ENCODE peak calls at places on chromosome 17, in ten cellular contexts. One of them, this sample, is unnamed.

GRCh38 chr17:38676706-38677504 is 2.1 kb upstream of the EPOP start:
- DNase-seq in GM23248: peak
- DNase-seq in HCT116: peak
- DNase-seq in adipocyte: peak
- DNase-seq in H1: peak
- DNase-seq in IMR-90: peak
- DNase-seq in kidney: peak
- DNase-seq in mesenchymal stem cell: peak
- DNase-seq in PC-3: peak
- DNase-seq in fibroblast of lung: peak
- DNase-seq in this sample: peak

GRCh38 chr17:50272711-50273653 is 1.3 kb upstream of the TMEM92 start:
- DNase-seq in adipocyte: peak
- DNase-seq in IMR-90: peak
- DNase-seq in HCT116: no peak
- DNase-seq in PC-3: peak
- DNase-seq in mesenchymal stem cell: peak
- DNase-seq in fibroblast of lung: peak
- DNase-seq in GM23248: peak
- DNase-seq in kidney: peak
- DNase-seq in H1: peak
- DNase-seq in this sample: peak

GRCh38 chr17:63785556-63785955 is 11.6 kb downstream of the DDX42 start:
- DNase-seq in PC-3: peak
- DNase-seq in HCT116: no peak
- DNase-seq in adipocyte: peak
- DNase-seq in IMR-90: peak
- DNase-seq in kidney: no peak
- DNase-seq in fibroblast of lung: peak
- DNase-seq in mesenchymal stem cell: peak
- DNase-seq in GM23248: peak
- DNase-seq in H1: no peak
- DNase-seq in this sample: no peak

GRCh38 chr17:74797824-74798223 is 21.7 kb upstream of the NAT9 start:
- DNase-seq in kidney: no peak
- DNase-seq in GM23248: no peak
- DNase-seq in H1: no peak
- DNase-seq in HCT116: no peak
- DNase-seq in fibroblast of lung: no peak
- DNase-seq in mesenchymal stem cell: peak
- DNase-seq in PC-3: no peak
- DNase-seq in adipocyte: peak
- DNase-seq in IMR-90: no peak
- DNase-seq in this sample: no peak

GRCh38 chr17:82950525-82951102 is 110.8 kb upstream of the ZNF750 start:
- DNase-seq in H1: no peak
- DNase-seq in adipocyte: no peak
- DNase-seq in HCT116: no peak
- DNase-seq in fibroblast of lung: no peak
- DNase-seq in kidney: peak
- DNase-seq in GM23248: no peak
- DNase-seq in PC-3: no peak
- DNase-seq in mesenchymal stem cell: no peak
- DNase-seq in IMR-90: no peak
- DNase-seq in this sample: no peak

GRCh38 chr17:72597354-72598087 is 476.7 kb downstream of the SOX9 start:
- DNase-seq in fibroblast of lung: no peak
- DNase-seq in PC-3: no peak
- DNase-seq in GM23248: no peak
- DNase-seq in mesenchymal stem cell: no peak
- DNase-seq in adipocyte: no peak
- DNase-seq in kidney: no peak
- DNase-seq in HCT116: no peak
- DNase-seq in IMR-90: no peak
- DNase-seq in H1: no peak
- DNase-seq in this sample: no peak

GRCh38 chr17:50290074-50290702 is 15.9 kb downstream of the TMEM92 start:
- DNase-seq in adipocyte: peak
- DNase-seq in fibroblast of lung: peak
- DNase-seq in mesenchymal stem cell: peak
- DNase-seq in H1: no peak
- DNase-seq in kidney: peak
- DNase-seq in HCT116: peak
- DNase-seq in IMR-90: peak
- DNase-seq in PC-3: peak
- DNase-seq in GM23248: peak
- DNase-seq in this sample: peak

GRCh38 chr17:33080091-33080490 is 88.4 kb downstream of the SPACA3 start:
- DNase-seq in mesenchymal stem cell: no peak
- DNase-seq in GM23248: no peak
- DNase-seq in IMR-90: no peak
- DNase-seq in kidney: no peak
- DNase-seq in fibroblast of lung: no peak
- DNase-seq in H1: no peak
- DNase-seq in adipocyte: no peak
- DNase-seq in PC-3: no peak
- DNase-seq in HCT116: no peak
- DNase-seq in this sample: peak

GRCh38 chr17:50533720-50534148 is 1.2 kb downstream of the EPN3 start:
- DNase-seq in kidney: peak
- DNase-seq in IMR-90: peak
- DNase-seq in PC-3: peak
- DNase-seq in GM23248: peak
- DNase-seq in HCT116: no peak
- DNase-seq in fibroblast of lung: peak
- DNase-seq in H1: peak
- DNase-seq in mesenchymal stem cell: no peak
- DNase-seq in adipocyte: peak
- DNase-seq in this sample: peak

GRCh38 chr17:2912754-2913153 is 116.5 kb downstream of the RAP1GAP2 start:
- DNase-seq in PC-3: no peak
- DNase-seq in GM23248: no peak
- DNase-seq in H1: no peak
- DNase-seq in kidney: no peak
- DNase-seq in adipocyte: no peak
- DNase-seq in IMR-90: no peak
- DNase-seq in fibroblast of lung: no peak
- DNase-seq in HCT116: no peak
- DNase-seq in mesenchymal stem cell: no peak
- DNase-seq in this sample: no peak

GRCh38 chr17:42679492-42680330 is 1.9 kb downstream of the CCR10 start:
- DNase-seq in GM23248: peak
- DNase-seq in HCT116: no peak
- DNase-seq in IMR-90: peak
- DNase-seq in mesenchymal stem cell: peak
- DNase-seq in PC-3: peak
- DNase-seq in H1: peak
- DNase-seq in fibroblast of lung: peak
- DNase-seq in kidney: peak
- DNase-seq in adipocyte: peak
- DNase-seq in this sample: peak

GRCh38 chr17:72175263-72175662 is 54.4 kb downstream of the SOX9 start:
- DNase-seq in GM23248: no peak
- DNase-seq in H1: no peak
- DNase-seq in adipocyte: no peak
- DNase-seq in HCT116: no peak
- DNase-seq in kidney: no peak
- DNase-seq in fibroblast of lung: no peak
- DNase-seq in IMR-90: no peak
- DNase-seq in PC-3: no peak
- DNase-seq in mesenchymal stem cell: no peak
- DNase-seq in this sample: no peak

GRCh38 chr17:39972271-39972670 is 8.3 kb upstream of the PSMD3 start:
- DNase-seq in mesenchymal stem cell: no peak
- DNase-seq in adipocyte: no peak
- DNase-seq in kidney: no peak
- DNase-seq in HCT116: no peak
- DNase-seq in IMR-90: peak
- DNase-seq in PC-3: no peak
- DNase-seq in H1: no peak
- DNase-seq in fibroblast of lung: no peak
- DNase-seq in GM23248: peak
- DNase-seq in this sample: no peak
- H3K9ac ChIP-seq in mesenchymal stem cell: peak
- H3K9ac ChIP-seq in adipocyte: peak
- H3K9ac ChIP-seq in kidney: no peak
- H3K9ac ChIP-seq in HCT116: no peak
- H3K9ac ChIP-seq in IMR-90: no peak
- H3K9ac ChIP-seq in PC-3: no peak
- H3K9ac ChIP-seq in H1: no peak
- H3K9ac ChIP-seq in fibroblast of lung: no peak
- H3K9ac ChIP-seq in GM23248: peak
- H3K9ac ChIP-seq in this sample: no peak

GRCh38 chr17:57892146-57892819 is 42.4 kb upstream of the MRPS23 start:
- DNase-seq in adipocyte: peak
- DNase-seq in kidney: peak
- DNase-seq in HCT116: peak
- DNase-seq in GM23248: peak
- DNase-seq in IMR-90: peak
- DNase-seq in PC-3: peak
- DNase-seq in mesenchymal stem cell: peak
- DNase-seq in H1: peak
- DNase-seq in fibroblast of lung: peak
- DNase-seq in this sample: peak

GRCh38 chr17:57894848-57895247 is 45.0 kb upstream of the MRPS23 start:
- DNase-seq in PC-3: no peak
- DNase-seq in IMR-90: no peak
- DNase-seq in kidney: no peak
- DNase-seq in mesenchymal stem cell: no peak
- DNase-seq in GM23248: no peak
- DNase-seq in HCT116: no peak
- DNase-seq in H1: no peak
- DNase-seq in fibroblast of lung: no peak
- DNase-seq in adipocyte: no peak
- DNase-seq in this sample: no peak

GRCh38 chr17:57890857-57891232 is 41.0 kb upstream of the MRPS23 start:
- DNase-seq in IMR-90: no peak
- DNase-seq in fibroblast of lung: no peak
- DNase-seq in mesenchymal stem cell: no peak
- DNase-seq in adipocyte: no peak
- DNase-seq in PC-3: no peak
- DNase-seq in H1: no peak
- DNase-seq in HCT116: no peak
- DNase-seq in kidney: no peak
- DNase-seq in GM23248: no peak
- DNase-seq in this sample: no peak

GRCh38 chr17:57895382-57896060 is 45.7 kb upstream of the MRPS23 start:
- DNase-seq in adipocyte: no peak
- DNase-seq in mesenchymal stem cell: peak
- DNase-seq in fibroblast of lung: no peak
- DNase-seq in PC-3: no peak
- DNase-seq in kidney: no peak
- DNase-seq in GM23248: peak
- DNase-seq in HCT116: no peak
- DNase-seq in IMR-90: no peak
- DNase-seq in H1: no peak
- DNase-seq in this sample: no peak

DNA sequence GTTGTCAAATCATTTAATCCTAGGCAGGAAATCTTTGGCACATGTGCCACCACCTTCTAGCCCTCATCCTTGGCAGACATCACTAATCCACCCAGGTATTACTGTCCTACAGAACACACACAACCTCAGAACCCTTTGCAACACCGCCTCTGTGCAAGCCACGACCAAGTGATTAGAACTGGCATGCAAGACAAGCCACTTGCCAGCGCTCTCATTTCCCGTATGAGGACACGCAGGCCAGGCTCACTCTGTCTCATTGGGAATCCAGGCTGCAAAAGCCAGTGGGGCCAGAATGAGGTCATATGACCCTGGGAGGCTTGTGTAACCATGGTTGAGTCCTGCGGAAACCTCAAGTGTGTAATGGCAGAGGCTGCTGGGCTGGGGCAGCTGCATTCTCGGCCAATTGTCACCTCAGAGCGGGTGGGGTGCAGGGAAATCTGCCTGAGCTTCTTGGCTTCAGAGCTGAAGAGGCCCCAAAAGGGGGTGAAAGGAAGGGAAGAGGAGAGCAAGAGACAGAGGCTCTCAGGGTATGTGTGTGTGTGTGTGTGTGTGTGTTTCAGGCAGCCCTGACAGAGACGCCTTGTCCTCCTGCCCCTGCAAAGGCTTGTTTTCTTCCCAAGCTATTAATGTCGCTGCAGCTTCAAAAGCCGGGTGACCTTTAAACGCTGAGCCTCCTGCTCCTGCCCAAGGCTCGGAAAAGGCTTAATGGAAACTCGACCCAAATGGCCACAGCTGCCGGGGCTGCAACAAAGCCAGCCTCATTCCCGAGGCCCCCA is 43.2 kb upstream of the MRPS23 start:
- DNase-seq in IMR-90: peak
- DNase-seq in H1: peak
- DNase-seq in HCT116: peak
- DNase-seq in GM23248: peak
- DNase-seq in kidney: peak
- DNase-seq in fibroblast of lung: peak
- DNase-seq in PC-3: peak
- DNase-seq in adipocyte: peak
- DNase-seq in mesenchymal stem cell: peak
- DNase-seq in this sample: peak
- H3K4me3 ChIP-seq in IMR-90: no peak
- H3K4me3 ChIP-seq in H1: no peak
- H3K4me3 ChIP-seq in HCT116: peak
- H3K4me3 ChIP-seq in GM23248: peak
- H3K4me3 ChIP-seq in kidney: peak
- H3K4me3 ChIP-seq in fibroblast of lung: no peak
- H3K4me3 ChIP-seq in PC-3: no peak
- H3K4me3 ChIP-seq in adipocyte: peak
- H3K4me3 ChIP-seq in mesenchymal stem cell: peak
- H3K4me3 ChIP-seq in this sample: no peak

GRCh38 chr17:7842380-7842949 is 8.4 kb downstream of the KDM6B start:
- DNase-seq in mesenchymal stem cell: peak
- DNase-seq in adipocyte: peak
- DNase-seq in fibroblast of lung: peak
- DNase-seq in GM23248: peak
- DNase-seq in IMR-90: peak
- DNase-seq in H1: peak
- DNase-seq in HCT116: no peak
- DNase-seq in kidney: peak
- DNase-seq in PC-3: peak
- DNase-seq in this sample: no peak
- H3K9ac ChIP-seq in mesenchymal stem cell: peak
- H3K9ac ChIP-seq in adipocyte: peak
- H3K9ac ChIP-seq in fibroblast of lung: peak
- H3K9ac ChIP-seq in GM23248: peak
- H3K9ac ChIP-seq in IMR-90: peak
- H3K9ac ChIP-seq in H1: no peak
- H3K9ac ChIP-seq in HCT116: peak
- H3K9ac ChIP-seq in kidney: peak
- H3K9ac ChIP-seq in PC-3: peak
- H3K9ac ChIP-seq in this sample: peak

DNA sequence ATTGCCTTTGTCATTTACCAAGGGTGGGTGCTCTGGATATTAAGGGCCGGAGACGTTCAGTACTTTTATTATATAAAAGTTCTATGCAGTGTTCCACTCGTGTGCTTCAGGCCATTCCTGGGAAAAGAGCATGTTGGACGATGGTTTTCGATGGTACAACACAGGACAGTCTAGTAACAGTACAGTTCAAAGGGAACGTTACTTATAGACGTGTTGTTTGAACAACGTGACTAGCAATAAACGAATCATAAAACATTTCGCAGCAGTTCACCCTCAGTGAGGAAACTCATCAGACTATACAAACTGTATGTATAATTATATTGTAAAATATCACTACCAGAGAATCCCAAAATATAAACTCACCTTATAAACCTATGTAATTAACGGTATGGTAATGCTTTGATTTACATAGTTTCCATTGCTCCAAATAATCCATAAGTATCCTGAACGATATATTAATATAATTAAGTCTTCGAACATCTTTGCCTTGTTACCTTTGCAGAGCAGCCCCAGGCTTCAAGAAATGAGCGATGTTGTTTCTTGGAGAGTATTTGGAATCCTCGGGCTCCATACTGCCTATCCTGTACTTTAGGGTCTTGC is 589 bp downstream of the NMT1 start:
- DNase-seq in H1: no peak
- DNase-seq in mesenchymal stem cell: no peak
- DNase-seq in kidney: no peak
- DNase-seq in adipocyte: no peak
- DNase-seq in GM23248: no peak
- DNase-seq in fibroblast of lung: no peak
- DNase-seq in PC-3: no peak
- DNase-seq in IMR-90: no peak
- DNase-seq in HCT116: no peak
- DNase-seq in this sample: no peak
- H3K4me3 ChIP-seq in H1: peak
- H3K4me3 ChIP-seq in mesenchymal stem cell: peak
- H3K4me3 ChIP-seq in kidney: peak
- H3K4me3 ChIP-seq in adipocyte: peak
- H3K4me3 ChIP-seq in GM23248: peak
- H3K4me3 ChIP-seq in fibroblast of lung: peak
- H3K4me3 ChIP-seq in PC-3: peak
- H3K4me3 ChIP-seq in IMR-90: peak
- H3K4me3 ChIP-seq in HCT116: peak
- H3K4me3 ChIP-seq in this sample: peak

This sample was measured in endodermal cell.